ENCODE peak calls at places on chromosome 6, in ten cellular contexts. Y, C, S, M, K, G, X, A, U and V are unnamed samples.

GRCh38 chr6:77786935-77787629 is 134.2 kb downstream of the MEI4 start:
- DNase-seq in A (no peak), X (no peak), S (no peak), Y (no peak), K (no peak), C (no peak), U (peak), M (no peak), G (no peak), V (no peak)

GRCh38 chr6:17705778-17706579 is 746 bp downstream of the NUP153 start:
- DNase-seq in U (peak), Y (peak), G (peak), C (peak), S (no peak), K (no peak), A (peak), X (peak), M (peak), V (no peak)

GRCh38 chr6:105522626-105523322 is 119.9 kb upstream of the PREP start:
- DNase-seq in A (no peak), M (no peak), K (no peak), S (no peak), C (no peak), U (no peak), G (no peak), X (no peak), Y (no peak), V (no peak)

GRCh38 chr6:75493400-75494064 is at the start of gene FILIP1:
- DNase-seq in X (no peak), Y (peak), A (no peak), K (no peak), M (no peak), U (peak), G (peak), S (peak), C (peak), V (no peak)

GRCh38 chr6:105272783-105273182 is 93.0 kb upstream of the POPDC3 start:
- DNase-seq in A (no peak), S (peak), K (no peak), X (no peak), C (no peak), G (peak), M (peak), U (peak), Y (no peak), V (no peak)

GRCh38 chr6:166707045-166707444 is 80.0 kb upstream of the RPS6KA2 start:
- DNase-seq in Y (no peak), G (peak), U (peak), X (no peak), K (no peak), A (peak), C (peak), M (peak), S (no peak), V (no peak)

GRCh38 chr6:2853766-2854393 is 12.2 kb upstream of the SERPINB1 start:
- DNase-seq in X (peak), C (no peak), K (peak), M (no peak), U (peak), A (peak), G (peak), Y (peak), S (no peak), V (no peak)

GRCh38 chr6:328184-328670 is 35.9 kb downstream of the DUSP22 start:
- DNase-seq in M (no peak), U (no peak), G (peak), Y (peak), X (peak), A (peak), S (peak), K (peak), C (no peak), V (no peak)

GRCh38 chr6:42392871-42393270 is 58.9 kb downstream of the TRERF1 start:
- DNase-seq in U (no peak), A (no peak), K (no peak), Y (no peak), X (no peak), M (no peak), C (no peak), G (no peak), S (no peak), V (no peak)

GRCh38 chr6:34239893-34240292 is 3.2 kb downstream of the HMGA1 start:
- DNase-seq in C (no peak), S (no peak), U (no peak), G (no peak), A (no peak), K (no peak), Y (no peak), M (no peak), X (no peak), V (no peak)

GRCh38 chr6:36126121-36126520 is 4.2 kb upstream of the MAPK13 start:
- DNase-seq in C (no peak), Y (no peak), M (no peak), A (no peak), G (no peak), S (no peak), X (no peak), K (no peak), U (no peak), V (no peak)

GRCh38 chr6:129192458-129192989 is 309.6 kb downstream of the LAMA2 start:
- DNase-seq in X (no peak), M (no peak), G (no peak), S (no peak), K (no peak), Y (no peak), C (no peak), A (no peak), U (no peak), V (no peak)

GRCh38 chr6:7074870-7075269 is 32.9 kb upstream of the RREB1 start:
- DNase-seq in C (no peak), K (no peak), M (no peak), X (no peak), A (no peak), G (no peak), Y (no peak), S (no peak), U (no peak), V (no peak)

GRCh38 chr6:11218827-11219826 is 13.3 kb downstream of the NEDD9 start:
- DNase-seq in X (no peak), K (no peak), C (peak), G (peak), A (no peak), U (no peak), M (no peak), Y (no peak), S (no peak), V (no peak)

GRCh38 chr6:166109608-166110007 is 58.0 kb downstream of the TBXT start:
- DNase-seq in G (no peak), C (no peak), K (no peak), X (no peak), U (no peak), M (no peak), A (no peak), S (no peak), Y (no peak), V (no peak)

GRCh38 chr6:142075516-142076101 is 57.1 kb upstream of the GJE1 start:
- DNase-seq in C (no peak), M (no peak), G (no peak), K (no peak), U (peak), Y (no peak), X (no peak), S (no peak), A (no peak), V (no peak)

GRCh38 chr6:168002812-168003211 is 5.3 kb downstream of the KIF25 start:
- DNase-seq in Y (no peak), M (no peak), G (no peak), K (no peak), A (no peak), C (no peak), U (no peak), S (no peak), X (no peak), V (no peak)

GRCh38 chr6:149909701-149910470 is 12.0 kb upstream of the RAET1E start:
- DNase-seq in Y (no peak), K (no peak), M (peak), U (peak), X (no peak), G (no peak), S (no peak), A (no peak), C (no peak), V (no peak)

GRCh38 chr6:35787266-35788218 is 6.7 kb downstream of the CLPSL1 start:
- DNase-seq in S (no peak), M (peak), K (no peak), C (no peak), X (no peak), Y (no peak), U (no peak), G (no peak), A (peak), V (no peak)

GRCh38 chr6:70385931-70386330 is 27.4 kb upstream of the FAM135A start:
- DNase-seq in S (no peak), K (no peak), M (no peak), C (no peak), A (no peak), U (no peak), X (no peak), Y (no peak), G (peak), V (no peak)

GRCh38 chr6:5012531-5012930 is 8.7 kb upstream of the RPP40 start:
- DNase-seq in S (no peak), C (no peak), K (no peak), X (no peak), U (no peak), G (peak), A (no peak), Y (no peak), M (no peak), V (no peak)

GRCh38 chr6:15465212-15465611 is 197.6 kb downstream of the DTNBP1 start:
- DNase-seq in G (no peak), S (no peak), A (no peak), Y (no peak), X (no peak), M (no peak), C (no peak), U (peak), K (no peak), V (no peak)

GRCh38 chr6:134173936-134174789 is 121.7 kb upstream of the SLC2A12 start:
- DNase-seq in C (peak), Y (peak), A (peak), S (no peak), G (peak), K (no peak), X (no peak), U (peak), M (peak), V (no peak)

GRCh38 chr6:16206595-16207037 is 31.8 kb upstream of the GMPR start:
- DNase-seq in M (no peak), G (peak), U (peak), Y (peak), K (peak), C (no peak), S (peak), X (peak), A (peak), V (no peak)

GRCh38 chr6:139625998-139626975 is 251.8 kb upstream of the CITED2 start:
- DNase-seq in Y (peak), S (no peak), A (no peak), M (no peak), K (no peak), G (peak), C (no peak), X (no peak), U (no peak), V (peak)

GRCh38 chr6:12545141-12545540 is 171.4 kb upstream of the PHACTR1 start:
- DNase-seq in K (no peak), G (no peak), C (no peak), M (no peak), S (no peak), X (no peak), Y (no peak), A (no peak), U (no peak), V (no peak)

GRCh38 chr6:158660331-158660730 is 10.5 kb downstream of the SYTL3 start:
- DNase-seq in U (peak), A (peak), X (no peak), M (no peak), G (no peak), C (no peak), S (no peak), K (no peak), Y (no peak), V (no peak)

GRCh38 chr6:166097914-166098522 is 69.6 kb downstream of the TBXT start:
- DNase-seq in Y (peak), U (peak), S (peak), M (peak), C (peak), X (no peak), K (peak), A (peak), G (peak), V (no peak)

GRCh38 chr6:16102208-16102607 is 26.7 kb upstream of the MYLIP start:
- DNase-seq in X (no peak), G (no peak), M (no peak), U (no peak), Y (no peak), S (no peak), K (no peak), A (no peak), C (no peak), V (no peak)

GRCh38 chr6:97275809-97276208 is 7.2 kb downstream of the MMS22L start:
- DNase-seq in G (no peak), S (no peak), M (no peak), X (no peak), C (no peak), K (no peak), A (no peak), Y (no peak), U (no peak), V (peak)
- TF ChIP-seq CTCF in G (no peak), S (no peak), M (no peak), X (no peak), C (no peak), K (no peak), A (no peak), Y (no peak), U (no peak), V (no peak)

GRCh38 chr6:110996661-110997060 is 14.8 kb downstream of the RPF2 start:
- DNase-seq in S (no peak), M (no peak), A (no peak), K (no peak), U (no peak), X (no peak), C (no peak), G (no peak), Y (no peak), V (no peak)

DNA sequence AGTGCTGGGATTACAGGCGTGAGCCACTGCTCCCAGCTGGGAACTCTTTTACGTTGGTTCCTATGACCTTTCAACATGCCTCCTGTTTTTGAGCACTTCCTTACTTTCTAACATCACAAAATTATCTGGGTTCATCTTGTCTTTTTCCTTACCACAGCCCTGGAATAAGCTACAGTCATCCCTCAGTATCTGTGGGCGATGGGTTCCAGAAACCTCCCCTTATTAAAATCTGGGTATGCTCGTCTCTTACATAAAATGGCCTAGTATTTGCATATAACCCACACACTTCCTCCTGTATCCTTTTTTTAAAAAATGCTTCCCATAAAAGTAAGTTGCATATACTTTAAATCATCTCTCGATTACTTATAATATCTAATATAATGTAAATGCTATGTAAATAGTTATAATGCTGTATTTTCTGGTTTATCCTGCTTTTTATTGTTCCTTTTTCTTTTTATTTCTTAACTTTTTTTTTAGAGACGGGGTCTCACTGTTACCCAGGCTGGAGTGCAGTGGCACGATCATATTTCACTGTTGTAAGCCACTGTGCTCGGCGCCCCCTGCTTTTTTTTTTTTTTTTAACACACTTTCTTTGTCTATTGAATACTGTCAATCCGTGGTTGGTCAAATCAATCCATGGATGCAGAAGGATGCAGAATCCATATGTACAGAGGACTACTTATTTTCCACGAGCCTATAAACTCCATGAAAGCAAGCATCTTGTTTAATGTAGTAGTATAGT is 9.2 kb downstream of the RPF2 start:
- DNase-seq in Y (no peak), A (no peak), C (no peak), G (no peak), S (no peak), M (no peak), U (no peak), X (no peak), K (no peak), V (no peak)
- TF ChIP-seq CTCF in Y (no peak), A (no peak), C (no peak), G (no peak), S (no peak), M (no peak), U (peak), X (no peak), K (no peak), V (no peak)

DNA sequence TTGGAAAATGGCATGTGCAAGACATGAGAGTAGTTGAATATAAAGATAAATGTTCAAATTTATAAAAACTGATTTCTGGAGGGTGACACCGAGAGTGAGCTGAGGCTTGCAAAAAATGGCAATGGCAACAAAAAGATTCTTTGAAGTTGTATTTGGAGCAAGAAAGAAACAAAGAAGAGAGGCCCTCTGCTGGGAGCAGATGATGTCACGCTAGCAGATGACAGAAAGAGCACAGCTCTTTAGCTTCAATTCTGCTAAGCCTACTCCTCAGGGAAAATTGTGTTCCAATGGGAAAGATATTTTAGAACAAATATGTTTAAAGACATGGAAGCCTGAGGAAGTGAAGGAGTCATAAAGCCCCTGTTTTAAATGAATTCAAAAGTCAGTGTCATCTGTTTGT is 125.3 kb upstream of the NOX3 start:
- DNase-seq in S (no peak), C (no peak), K (no peak), G (no peak), A (no peak), X (no peak), Y (no peak), M (no peak), U (no peak), V (no peak)
- TF ChIP-seq CTCF in S (no peak), C (peak), K (no peak), G (no peak), A (no peak), X (peak), Y (no peak), M (no peak), U (peak), V (peak)

DNA sequence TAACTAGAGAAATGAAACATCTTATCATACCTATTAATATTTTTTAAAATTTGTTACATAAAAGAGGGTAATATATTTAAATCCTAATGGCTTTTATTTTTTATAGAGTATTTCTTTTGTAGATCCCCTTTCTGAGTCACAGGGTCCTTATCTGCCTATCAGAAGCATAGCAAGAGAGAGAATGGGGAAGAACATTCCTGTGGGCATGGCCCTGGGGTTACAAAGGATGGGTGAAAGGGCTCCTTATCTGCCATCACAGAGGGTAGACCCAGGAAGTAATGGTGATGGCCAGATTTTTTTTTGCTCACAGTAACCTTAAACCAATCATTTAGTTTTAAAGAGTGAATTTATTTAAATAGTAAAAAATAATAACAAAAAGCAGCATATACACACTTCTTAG is 582.1 kb upstream of the HTR1E start:
- DNase-seq in K (no peak), U (no peak), A (no peak), C (no peak), Y (no peak), M (no peak), X (no peak), G (no peak), S (no peak), V (no peak)
- TF ChIP-seq CTCF in K (no peak), U (no peak), A (no peak), C (no peak), Y (no peak), M (no peak), X (no peak), G (no peak), S (no peak), V (no peak)

DNA sequence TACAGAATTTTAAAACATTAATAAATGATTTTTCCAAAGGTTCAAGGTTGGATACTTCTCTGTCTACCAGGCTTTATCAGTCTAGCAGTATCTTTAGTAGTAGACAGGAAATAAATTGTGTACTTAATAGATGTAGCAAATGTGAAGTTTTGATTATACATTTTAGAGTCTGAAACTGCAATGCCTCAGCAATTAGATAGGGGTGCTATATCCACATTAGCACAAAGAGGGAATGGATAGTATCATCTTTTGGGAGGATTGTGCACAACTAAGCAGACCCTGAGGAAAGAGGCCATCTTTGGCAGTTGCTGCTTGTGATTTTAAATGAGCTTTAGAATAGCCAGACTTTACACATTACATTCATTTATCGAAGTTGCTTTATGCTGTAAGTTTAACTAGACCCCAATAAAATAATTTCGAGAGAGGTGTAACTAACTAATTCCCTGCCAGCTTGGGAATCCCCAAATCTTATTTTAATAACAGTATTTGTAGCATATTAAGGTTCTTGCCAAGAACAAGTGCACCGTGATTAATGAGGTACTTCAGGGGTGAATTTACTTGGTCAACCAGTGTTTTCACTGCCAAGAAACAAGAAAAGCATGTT is 2.8 kb downstream of the KCNQ5 start:
- DNase-seq in S (no peak), X (no peak), K (no peak), Y (no peak), G (peak), U (no peak), C (no peak), A (no peak), M (no peak), V (no peak)
- TF ChIP-seq CTCF in S (peak), X (peak), K (peak), Y (peak), G (peak), U (peak), C (peak), A (peak), M (peak), V (peak)

GRCh38 chr6:43800746-43801488 is 30.9 kb downstream of the VEGFA start:
- DNase-seq in G (no peak), S (no peak), X (no peak), U (no peak), K (no peak), Y (no peak), A (no peak), C (no peak), M (no peak), V (no peak)
- TF ChIP-seq CTCF in G (peak), S (peak), X (peak), U (peak), K (no peak), Y (no peak), A (no peak), C (no peak), M (no peak), V (peak)

GRCh38 chr6:68468244-68468884 is 166.7 kb upstream of the ADGRB3 start:
- DNase-seq in Y (no peak), M (no peak), G (peak), C (no peak), U (peak), A (no peak), K (no peak), S (no peak), X (no peak), V (no peak)
- TF ChIP-seq CTCF in Y (no peak), M (peak), G (no peak), C (no peak), U (peak), A (no peak), K (no peak), S (peak), X (no peak), V (peak)

GRCh38 chr6:37585937-37586336 is 86.2 kb upstream of the CCDC167 start:
- DNase-seq in X (no peak), K (no peak), U (no peak), G (no peak), S (no peak), A (no peak), C (no peak), M (no peak), Y (no peak), V (no peak)

GRCh38 chr6:37589198-37589597 is 89.5 kb upstream of the CCDC167 start:
- DNase-seq in A (no peak), X (no peak), M (no peak), Y (no peak), G (no peak), U (no peak), S (no peak), C (no peak), K (no peak), V (no peak)

GRCh38 chr6:37588745-37589139 is 89.0 kb upstream of the CCDC167 start:
- DNase-seq in X (no peak), A (no peak), C (no peak), M (no peak), S (no peak), Y (no peak), K (no peak), G (no peak), U (no peak), V (no peak)

GRCh38 chr6:37585523-37585905 is 85.8 kb upstream of the CCDC167 start:
- DNase-seq in A (no peak), U (no peak), C (no peak), K (peak), S (no peak), X (no peak), M (no peak), Y (no peak), G (no peak), V (no peak)

GRCh38 chr6:37587776-37588744 is 88.4 kb upstream of the CCDC167 start:
- DNase-seq in A (no peak), S (no peak), X (no peak), G (no peak), M (no peak), Y (no peak), K (no peak), C (no peak), U (no peak), V (no peak)
- TF ChIP-seq CTCF in A (no peak), S (no peak), X (no peak), G (no peak), M (no peak), Y (no peak), K (no peak), C (no peak), U (no peak), V (no peak)